ENCODE peak calls at places on chromosomes 1 and 21, in ten cellular contexts. O is HFFc6, T is ovary, K is sigmoid colon, P is fibroblast of mammary gland, Z is mammary epithelial cell, V is H9, A is omental fat pad, Q is mesothelial cell of epicardium, E is Calu3. U is an unnamed sample.

GRCh38 chr1:179883040-179883501 is 986 bp downstream of the TOR1AIP1 start:
- DNase-seq in O (no peak), T (no peak), K (no peak), P (no peak), Z (no peak), V (no peak), A (no peak), Q (no peak), E (no peak), U (no peak)

GRCh38 chr1:87644033-87644432 is 315.4 kb downstream of the LMO4 start:
- DNase-seq in O (peak), T (no peak), K (no peak), P (no peak), Z (peak), V (no peak), A (no peak), Q (no peak), E (no peak), U (no peak)

GRCh38 chr1:10671090-10671489 is 125.4 kb downstream of the CASZ1 start:
- DNase-seq in O (no peak), T (no peak), K (no peak), P (no peak), Z (no peak), V (no peak), A (no peak), Q (no peak), E (no peak), U (no peak)

GRCh38 chr1:12107718-12108117 is 44.6 kb downstream of the TNFRSF8 start:
- DNase-seq in O (no peak), T (no peak), K (no peak), P (no peak), Z (no peak), V (no peak), A (no peak), Q (no peak), E (no peak), U (no peak)

GRCh38 chr1:183569141-183569540 is 21.1 kb downstream of the NCF2 start:
- DNase-seq in O (peak), T (no peak), K (no peak), P (no peak), Z (peak), V (no peak), A (no peak), Q (no peak), E (peak), U (no peak)

GRCh38 chr1:117367769-117368059 is 465 bp downstream of the MAN1A2 start:
- DNase-seq in O (no peak), T (no peak), K (no peak), P (no peak), Z (no peak), V (no peak), A (no peak), Q (no peak), E (no peak), U (no peak)

GRCh38 chr1:19648689-19649088 is 4.6 kb downstream of the NBL1 start:
- DNase-seq in O (no peak), T (peak), K (no peak), P (peak), Z (no peak), V (peak), A (no peak), Q (no peak), E (no peak), U (no peak)

GRCh38 chr1:58839871-58840835 is 56.3 kb upstream of the JUN start:
- DNase-seq in O (peak), T (no peak), K (no peak), P (peak), Z (peak), V (no peak), A (no peak), Q (no peak), E (no peak), U (no peak)

GRCh38 chr1:169550294-169550693 is 36.0 kb downstream of the F5 start:
- DNase-seq in O (peak), T (no peak), K (no peak), P (peak), Z (peak), V (no peak), A (no peak), Q (no peak), E (peak), U (no peak)

GRCh38 chr1:209850342-209850979 is 22.7 kb downstream of the UTP25 start:
- DNase-seq in O (peak), T (no peak), K (no peak), P (peak), Z (peak), V (peak), A (no peak), Q (no peak), E (peak), U (no peak)

GRCh38 chr1:169107673-169108160 is 1.2 kb downstream of the ATP1B1 start:
- DNase-seq in O (peak), T (peak), K (no peak), P (peak), Z (peak), V (no peak), A (no peak), Q (no peak), E (no peak), U (no peak)

GRCh38 chr1:193543259-193543658 is 356.8 kb upstream of the B3GALT2 start:
- DNase-seq in O (peak), T (no peak), K (no peak), P (peak), Z (no peak), V (no peak), A (no peak), Q (no peak), E (no peak), U (no peak)

GRCh38 chr21:25879203-25879602 is 144.4 kb downstream of the GABPA start:
- DNase-seq in O (no peak), T (no peak), K (no peak), P (no peak), Z (no peak), V (no peak), A (no peak), Q (no peak), E (no peak), U (no peak)

GRCh38 chr21:45640888-45641479 is 2.5 kb upstream of the PCBP3 start:
- DNase-seq in O (no peak), T (peak), K (no peak), P (peak), Z (no peak), V (peak), A (no peak), Q (no peak), E (no peak), U (no peak)

GRCh38 chr1:85378526-85378925 is 86.4 kb downstream of the DDAH1 start:
- DNase-seq in O (no peak), T (no peak), K (no peak), P (no peak), Z (no peak), V (no peak), A (no peak), Q (no peak), E (no peak), U (no peak)

GRCh38 chr1:20693623-20694022 is 24.2 kb downstream of the KIF17 start:
- DNase-seq in O (no peak), T (no peak), K (no peak), P (no peak), Z (no peak), V (no peak), A (no peak), Q (no peak), E (no peak), U (no peak)

GRCh38 chr1:230878584-230878975 is 10.3 kb upstream of the C1orf198 start:
- DNase-seq in O (peak), T (peak), K (peak), P (peak), Z (no peak), V (no peak), A (no peak), Q (no peak), E (no peak), U (no peak)

GRCh38 chr1:67652800-67653199 is 32.2 kb upstream of the GADD45A start:
- DNase-seq in O (peak), T (no peak), K (no peak), P (peak), Z (peak), V (no peak), A (no peak), Q (no peak), E (no peak), U (no peak)

GRCh38 chr1:5119496-5120234 is 465.3 kb downstream of the AJAP1 start:
- DNase-seq in O (no peak), T (no peak), K (no peak), P (no peak), Z (no peak), V (peak), A (no peak), Q (no peak), E (no peak), U (no peak)

GRCh38 chr1:71638081-71638766 is 557.4 kb upstream of the ZRANB2 start:
- DNase-seq in O (peak), T (no peak), K (no peak), P (peak), Z (peak), V (no peak), A (no peak), Q (no peak), E (no peak), U (no peak)

GRCh38 chr21:33650929-33651505 is 8.7 kb downstream of the ITSN1 start:
- DNase-seq in O (no peak), T (no peak), K (no peak), P (no peak), Z (no peak), V (no peak), A (no peak), Q (no peak), E (no peak), U (no peak)

GRCh38 chr21:33828083-33828482 is 87.5 kb downstream of the ATP5PO start:
- DNase-seq in O (no peak), T (no peak), K (no peak), P (peak), Z (no peak), V (no peak), A (no peak), Q (no peak), E (no peak), U (no peak)

GRCh38 chr1:156540955-156541354 is 31.4 kb downstream of the IQGAP3 start:
- DNase-seq in O (no peak), T (no peak), K (no peak), P (peak), Z (no peak), V (no peak), A (no peak), Q (no peak), E (no peak), U (no peak)

GRCh38 chr1:234599617-234600417 is 10.2 kb downstream of the IRF2BP2 start:
- DNase-seq in O (peak), T (peak), K (peak), P (peak), Z (peak), V (peak), A (peak), Q (peak), E (peak), U (peak)

GRCh38 chr1:201739492-201740085 is 89.4 kb upstream of the IPO9 start:
- DNase-seq in O (no peak), T (peak), K (peak), P (no peak), Z (peak), V (peak), A (no peak), Q (no peak), E (peak), U (no peak)

GRCh38 chr21:39221282-39221996 is 38.2 kb upstream of the PSMG1 start:
- DNase-seq in O (no peak), T (no peak), K (no peak), P (no peak), Z (peak), V (no peak), A (no peak), Q (no peak), E (no peak), U (no peak)

GRCh38 chr1:215279682-215280081 is 197.1 kb downstream of the KCNK2 start:
- DNase-seq in O (no peak), T (no peak), K (no peak), P (no peak), Z (no peak), V (no peak), A (no peak), Q (no peak), E (peak), U (no peak)

GRCh38 chr1:30809514-30810263 is 52.1 kb upstream of the LAPTM5 start:
- DNase-seq in O (peak), T (no peak), K (no peak), P (peak), Z (peak), V (no peak), A (no peak), Q (no peak), E (no peak), U (no peak)

GRCh38 chr1:110050602-110051261 is 16.3 kb downstream of the STRIP1 start:
- DNase-seq in O (peak), T (no peak), K (no peak), P (peak), Z (no peak), V (no peak), A (no peak), Q (no peak), E (no peak), U (no peak)

GRCh38 chr21:31988492-31989285 is 115.9 kb downstream of the HUNK start:
- DNase-seq in O (no peak), T (no peak), K (no peak), P (peak), Z (no peak), V (no peak), A (no peak), Q (no peak), E (no peak), U (no peak)

GRCh38 chr1:46813858-46814396 is 15.1 kb downstream of the CYP4B1 start:
- DNase-seq in O (no peak), T (no peak), K (no peak), P (no peak), Z (no peak), V (no peak), A (no peak), Q (no peak), E (no peak), U (no peak)

GRCh38 chr1:198132060-198132781 is 24.6 kb upstream of the NEK7 start:
- DNase-seq in O (no peak), T (no peak), K (no peak), P (no peak), Z (no peak), V (no peak), A (no peak), Q (no peak), E (no peak), U (no peak)

GRCh38 chr21:41316200-41316599 is 401 bp upstream of the FAM3B start:
- DNase-seq in O (no peak), T (no peak), K (no peak), P (no peak), Z (no peak), V (no peak), A (no peak), Q (no peak), E (no peak), U (no peak)

GRCh38 chr1:28323720-28324119 is 5.1 kb upstream of the MED18 start:
- DNase-seq in O (no peak), T (no peak), K (no peak), P (no peak), Z (no peak), V (no peak), A (no peak), Q (no peak), E (no peak), U (no peak)

GRCh38 chr1:99748419-99748818 is 18.0 kb downstream of the FRRS1 start:
- DNase-seq in O (no peak), T (no peak), K (no peak), P (peak), Z (no peak), V (no peak), A (no peak), Q (no peak), E (no peak), U (no peak)

GRCh38 chr1:244590670-244591069 is 62.3 kb upstream of the DESI2 start:
- DNase-seq in O (no peak), T (no peak), K (no peak), P (no peak), Z (no peak), V (no peak), A (no peak), Q (no peak), E (no peak), U (no peak)

GRCh38 chr1:170214980-170215910 is 69.5 kb downstream of the NTMT2 start:
- DNase-seq in O (no peak), T (peak), K (no peak), P (peak), Z (no peak), V (no peak), A (no peak), Q (no peak), E (no peak), U (no peak)

GRCh38 chr1:22231995-22232690 is 89.2 kb upstream of the WNT4 start:
- DNase-seq in O (no peak), T (no peak), K (no peak), P (no peak), Z (no peak), V (no peak), A (no peak), Q (no peak), E (no peak), U (no peak)

GRCh38 chr1:185483217-185483616 is 166.2 kb upstream of the IVNS1ABP start:
- DNase-seq in O (no peak), T (no peak), K (no peak), P (no peak), Z (no peak), V (no peak), A (no peak), Q (no peak), E (no peak), U (no peak)

GRCh38 chr1:241225741-241226140 is 131.3 kb downstream of the RGS7 start:
- DNase-seq in O (no peak), T (no peak), K (no peak), P (no peak), Z (no peak), V (no peak), A (no peak), Q (no peak), E (no peak), U (no peak)

GRCh38 chr1:245988393-245989078 is 518.5 kb downstream of the SMYD3 start:
- DNase-seq in O (no peak), T (no peak), K (no peak), P (no peak), Z (no peak), V (no peak), A (no peak), Q (no peak), E (no peak), U (no peak)

GRCh38 chr1:245987997-245988392 is 519.1 kb downstream of the SMYD3 start:
- DNase-seq in O (no peak), T (no peak), K (no peak), P (no peak), Z (no peak), V (no peak), A (no peak), Q (no peak), E (no peak), U (no peak)

GRCh38 chr1:245987222-245987545 is 519.9 kb downstream of the SMYD3 start:
- DNase-seq in O (no peak), T (no peak), K (no peak), P (no peak), Z (no peak), V (no peak), A (no peak), Q (no peak), E (no peak), U (no peak)

GRCh38 chr1:245986404-245987221 is 520.5 kb downstream of the SMYD3 start:
- DNase-seq in O (peak), T (no peak), K (no peak), P (peak), Z (peak), V (no peak), A (no peak), Q (no peak), E (no peak), U (no peak)

GRCh38 chr1:245987577-245987976 is 519.5 kb downstream of the SMYD3 start:
- DNase-seq in O (no peak), T (no peak), K (no peak), P (no peak), Z (no peak), V (no peak), A (no peak), Q (no peak), E (no peak), U (no peak)
- TF ChIP-seq CTCF in O (no peak), T (no peak), K (no peak), P (no peak), Z (no peak), V (no peak), A (no peak), Q (no peak), E (no peak), U (no peak)

GRCh38 chr21:42571391-42572150 is 57.9 kb downstream of the SLC37A1 start:
- DNase-seq in O (no peak), T (no peak), K (peak), P (no peak), Z (no peak), V (no peak), A (no peak), Q (no peak), E (no peak), U (no peak)

GRCh38 chr21:42572906-42573495 is 59.3 kb downstream of the SLC37A1 start:
- DNase-seq in O (no peak), T (no peak), K (peak), P (no peak), Z (no peak), V (no peak), A (no peak), Q (no peak), E (no peak), U (peak)

GRCh38 chr21:42576639-42577038 is 63.0 kb downstream of the SLC37A1 start:
- DNase-seq in O (no peak), T (no peak), K (no peak), P (no peak), Z (no peak), V (no peak), A (no peak), Q (no peak), E (no peak), U (no peak)

GRCh38 chr21:42575111-42575510 is 61.5 kb downstream of the SLC37A1 start:
- DNase-seq in O (no peak), T (no peak), K (no peak), P (no peak), Z (no peak), V (no peak), A (no peak), Q (no peak), E (no peak), U (no peak)

GRCh38 chr21:42574234-42575027 is 60.8 kb downstream of the SLC37A1 start:
- DNase-seq in O (no peak), T (no peak), K (peak), P (peak), Z (no peak), V (no peak), A (no peak), Q (no peak), E (peak), U (no peak)
- TF ChIP-seq CTCF in O (peak), T (no peak), K (no peak), P (peak), Z (peak), V (no peak), A (no peak), Q (no peak), E (no peak), U (no peak)

GRCh38 chr1:3227372-3227704 is 158.3 kb downstream of the PRDM16 start:
- DNase-seq in O (no peak), T (no peak), K (no peak), P (no peak), Z (no peak), V (no peak), A (no peak), Q (no peak), E (no peak), U (no peak)

GRCh38 chr1:3229081-3229725 is 160.2 kb downstream of the PRDM16 start:
- DNase-seq in O (no peak), T (no peak), K (no peak), P (no peak), Z (no peak), V (no peak), A (no peak), Q (no peak), E (no peak), U (no peak)

GRCh38 chr1:3226191-3226590 is 157.2 kb downstream of the PRDM16 start:
- DNase-seq in O (no peak), T (no peak), K (no peak), P (no peak), Z (no peak), V (no peak), A (no peak), Q (no peak), E (no peak), U (no peak)

GRCh38 chr1:3225668-3226067 is 156.7 kb downstream of the PRDM16 start:
- DNase-seq in O (no peak), T (no peak), K (no peak), P (no peak), Z (no peak), V (no peak), A (no peak), Q (no peak), E (no peak), U (no peak)

GRCh38 chr1:3226664-3227371 is 157.8 kb downstream of the PRDM16 start:
- DNase-seq in O (no peak), T (no peak), K (no peak), P (no peak), Z (no peak), V (no peak), A (no peak), Q (no peak), E (no peak), U (no peak)
- TF ChIP-seq CTCF in O (no peak), T (no peak), K (no peak), P (no peak), Z (no peak), V (no peak), A (no peak), Q (no peak), E (no peak), U (no peak)

GRCh38 chr1:8974551-8974950 is 28.9 kb downstream of the CA6 start:
- DNase-seq in O (no peak), T (no peak), K (no peak), P (no peak), Z (no peak), V (no peak), A (no peak), Q (no peak), E (no peak), U (no peak)

GRCh38 chr1:8976338-8976737 is 30.7 kb downstream of the CA6 start:
- DNase-seq in O (no peak), T (no peak), K (no peak), P (no peak), Z (no peak), V (no peak), A (no peak), Q (no peak), E (no peak), U (no peak)

GRCh38 chr1:8969937-8970336 is 24.3 kb downstream of the CA6 start:
- DNase-seq in O (no peak), T (no peak), K (no peak), P (no peak), Z (no peak), V (no peak), A (no peak), Q (no peak), E (no peak), U (no peak)

GRCh38 chr1:8966606-8967005 is 20.9 kb downstream of the CA6 start:
- DNase-seq in O (no peak), T (no peak), K (no peak), P (no peak), Z (no peak), V (no peak), A (no peak), Q (no peak), E (no peak), U (no peak)

DNA sequence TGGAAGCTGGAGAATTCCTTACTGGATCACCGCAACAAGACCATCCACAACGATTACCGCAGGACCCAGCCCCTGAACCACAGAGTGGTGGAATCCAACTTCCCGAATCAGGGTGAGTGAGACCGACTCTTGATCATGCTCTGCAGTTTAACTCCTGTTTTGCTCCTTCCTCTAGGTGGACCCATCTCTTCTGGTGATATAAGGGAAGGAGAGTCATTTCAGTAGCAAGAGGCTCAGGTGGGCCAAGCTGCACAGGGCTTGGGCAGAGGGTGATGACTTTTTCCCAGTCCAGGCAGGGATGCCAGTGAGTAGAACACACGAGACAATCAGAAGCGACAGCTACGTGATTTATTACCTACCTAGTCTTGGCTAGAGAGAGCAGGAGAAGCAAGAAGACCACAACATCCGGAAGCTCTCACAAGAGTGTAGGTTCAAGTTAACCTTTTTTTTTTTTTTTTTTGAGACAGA is 25.2 kb downstream of the CA6 start:
- DNase-seq in O (no peak), T (no peak), K (no peak), P (no peak), Z (no peak), V (no peak), A (no peak), Q (no peak), E (no peak), U (no peak)
- TF ChIP-seq CTCF in O (no peak), T (no peak), K (no peak), P (no peak), Z (no peak), V (no peak), A (no peak), Q (no peak), E (no peak), U (no peak)

U was measured in natural killer cell.